ENCODE peak calls at places on chromosomes 2 and 18, in nine cellular contexts. S, C, Y, X, Q, D, Z, O and H are unnamed samples.

GRCh38 chr2:25323042-25323514 is 18.6 kb downstream of the DNMT3A start:
- DNase-seq in S (peak; percentile 98), C (no peak), Y (peak; percentile 58), X (no peak), Q (peak; percentile 31), D (peak; percentile 35), Z (no peak), O (no peak), H (no peak)

GRCh38 chr2:169877406-169877805 is 50.2 kb downstream of the UBR3 start:
- DNase-seq in S (no peak), C (no peak), Y (peak; percentile 72), X (no peak), Q (peak; percentile 63), D (peak; percentile 31), Z (no peak), O (no peak), H (no peak)

GRCh38 chr2:179354739-179355537 is 90.3 kb upstream of the SESTD1 start:
- DNase-seq in S (no peak), C (no peak), Y (peak; percentile 55), X (no peak), Q (no peak), D (peak; percentile 32), Z (no peak), O (no peak), H (no peak)

GRCh38 chr2:56132138-56132537 is 51.7 kb upstream of the CCDC85A start:
- DNase-seq in S (no peak), C (no peak), Y (peak; percentile 76), X (no peak), Q (peak; percentile 72), D (peak; percentile 53), Z (peak; percentile 10), O (no peak), H (no peak)

GRCh38 chr2:67485431-67485830 is 88.3 kb downstream of the ETAA1 start:
- DNase-seq in S (no peak), C (no peak), Y (peak; percentile 41), X (no peak), Q (peak; percentile 50), D (no peak), Z (no peak), O (no peak), H (no peak)

GRCh38 chr18:10252494-10252893 is 201.9 kb upstream of the APCDD1 start:
- DNase-seq in S (no peak), C (no peak), Y (no peak), X (no peak), Q (no peak), D (no peak), Z (no peak), O (no peak), H (no peak)

GRCh38 chr2:8753609-8754008 is 71.8 kb downstream of the ID2 start:
- DNase-seq in S (no peak), C (no peak), Y (peak; percentile 19), X (no peak), Q (no peak), D (no peak), Z (no peak), O (no peak), H (no peak)

GRCh38 chr18:75208055-75208835 is 694 bp downstream of the PTGR3 start:
- DNase-seq in S (peak; percentile 74), C (peak; percentile 58), Y (peak; percentile 67), X (peak; percentile 44), Q (peak; percentile 67), D (peak; percentile 52), Z (no peak), O (peak; percentile 52), H (peak; percentile 77)

GRCh38 chr2:218398437-218399390 is 954 bp upstream of the CTDSP1 start:
- DNase-seq in S (peak; percentile 92), C (peak; percentile 87), Y (peak; percentile 57), X (peak; percentile 69), Q (peak; percentile 87), D (peak; percentile 48), Z (no peak), O (peak; percentile 88), H (peak; percentile 91)

GRCh38 chr2:176109226-176109954 is 2.3 kb downstream of the HOXD11 start:
- DNase-seq in S (peak; percentile 38), C (no peak), Y (no peak), X (no peak), Q (no peak), D (no peak), Z (no peak), O (no peak), H (no peak)

GRCh38 chr2:3423492-3424170 is 44.1 kb downstream of the TRAPPC12 start:
- DNase-seq in S (peak; percentile 92), C (peak; percentile 57), Y (peak; percentile 67), X (peak; percentile 89), Q (peak; percentile 61), D (peak; percentile 52), Z (no peak), O (peak; percentile 80), H (no peak)

GRCh38 chr2:241563571-241563980 is 5.0 kb downstream of the BOK start:
- DNase-seq in S (no peak), C (no peak), Y (no peak), X (no peak), Q (no peak), D (no peak), Z (no peak), O (no peak), H (peak; percentile 56)

GRCh38 chr18:58316943-58317342 is 272.9 kb downstream of the NEDD4L start:
- DNase-seq in S (no peak), C (no peak), Y (peak; percentile 33), X (no peak), Q (no peak), D (no peak), Z (no peak), O (no peak), H (no peak)

GRCh38 chr2:8728305-8729015 is 46.6 kb downstream of the ID2 start:
- DNase-seq in S (no peak), C (no peak), Y (no peak), X (no peak), Q (no peak), D (no peak), Z (no peak), O (no peak), H (no peak)

GRCh38 chr2:104976603-104977120 is 61.2 kb upstream of the MRPS9 start:
- DNase-seq in S (peak; percentile 68), C (no peak), Y (no peak), X (no peak), Q (no peak), D (no peak), Z (no peak), O (no peak), H (no peak)

GRCh38 chr18:52536039-52536438 is 196.0 kb downstream of the DCC start:
- DNase-seq in S (no peak), C (no peak), Y (no peak), X (no peak), Q (no peak), D (no peak), Z (no peak), O (no peak), H (no peak)

GRCh38 chr2:169229590-169229989 is 132.7 kb downstream of the LRP2 start:
- DNase-seq in S (no peak), C (no peak), Y (no peak), X (no peak), Q (no peak), D (no peak), Z (no peak), O (no peak), H (no peak)

GRCh38 chr2:924701-925100 is 25.9 kb upstream of the SNTG2 start:
- DNase-seq in S (no peak), C (no peak), Y (no peak), X (no peak), Q (no peak), D (no peak), Z (no peak), O (no peak), H (no peak)

GRCh38 chr2:45000921-45001628 is 8.2 kb downstream of the SIX2 start:
- DNase-seq in S (peak; percentile 77), C (no peak), Y (peak; percentile 37), X (no peak), Q (peak; percentile 51), D (no peak), Z (no peak), O (no peak), H (no peak)

DNA sequence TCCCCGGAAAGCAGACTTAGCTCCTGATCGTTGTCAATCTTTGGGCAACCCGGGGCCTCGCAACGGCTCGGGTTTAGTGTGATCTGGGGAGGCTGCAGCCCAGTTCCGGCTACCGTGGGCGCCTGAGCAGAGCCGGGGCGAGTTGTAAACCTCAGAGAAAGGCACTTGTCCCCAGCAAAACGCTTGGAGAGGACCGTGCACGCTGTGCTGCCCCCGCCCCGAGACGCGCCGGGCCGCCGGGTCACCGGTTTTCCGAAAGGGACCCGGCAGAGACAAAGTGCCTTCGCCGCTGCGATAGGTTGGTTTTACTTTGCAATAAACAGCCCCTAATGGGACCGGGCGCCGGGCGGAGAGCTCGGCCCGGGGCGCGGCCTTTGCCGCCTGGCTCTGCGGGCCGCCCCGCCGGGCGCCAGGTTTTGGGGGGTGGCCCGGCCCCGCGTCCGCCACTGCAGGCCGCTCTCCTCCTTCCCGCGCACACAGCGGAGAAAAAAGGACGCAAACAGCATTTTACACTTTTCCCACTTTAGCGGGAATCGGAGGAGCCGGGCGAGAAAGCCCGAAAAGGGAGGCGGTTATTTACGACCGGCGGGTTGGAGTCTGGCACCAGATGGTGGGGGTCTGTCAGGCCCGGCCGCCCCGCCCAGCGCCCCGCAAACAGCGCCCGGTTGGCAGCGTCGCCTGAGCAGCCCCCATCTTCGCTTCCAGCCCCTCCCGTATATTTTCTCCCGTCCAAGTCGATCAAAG is 136.0 kb downstream of the INSIG2 start:
- DNase-seq in S (peak; percentile 76), C (no peak), Y (no peak), X (no peak), Q (peak; percentile 8), D (no peak), Z (no peak), O (no peak), H (no peak)
- H3K4me3 ChIP-seq in S (peak overlapping the region; percentile 51), C (peak overlapping the region; percentile 31), Y (peak overlapping the region; percentile 43), X (no peak overlapping the region), Q (peak overlapping the region; percentile 28), D (peak overlapping the region; percentile 37), Z (peak overlapping the region; percentile 45), O (peak overlapping the region; percentile 51), H (peak overlapping the region; percentile 52)

GRCh38 chr2:149585317-149585885 is 2.2 kb downstream of the MMADHC start:
- DNase-seq in S (no peak), C (no peak), Y (no peak), X (no peak), Q (no peak), D (no peak), Z (no peak), O (no peak), H (no peak)
- H3K4me3 ChIP-seq in S (no peak overlapping the region), C (no peak overlapping the region), Y (peak overlapping the region; percentile 90), X (no peak overlapping the region), Q (peak overlapping the region; percentile 76), D (no peak overlapping the region), Z (no peak overlapping the region), O (peak overlapping the region; percentile 53), H (no peak overlapping the region)

GRCh38 chr2:64819774-64820688 is 166.3 kb upstream of the SERTAD2 start:
- DNase-seq in S (no peak), C (no peak), Y (no peak), X (no peak), Q (no peak), D (peak; percentile 33), Z (no peak), O (no peak), H (no peak)
- H3K4me3 ChIP-seq in S (no peak overlapping the region), C (no peak overlapping the region), Y (no peak overlapping the region), X (no peak overlapping the region), Q (no peak overlapping the region), D (no peak overlapping the region), Z (no peak overlapping the region), O (no peak overlapping the region), H (no peak overlapping the region)

GRCh38 chr2:192579965-192580700 is 385.4 kb upstream of the TMEFF2 start:
- DNase-seq in S (no peak), C (no peak), Y (no peak), X (no peak), Q (no peak), D (no peak), Z (no peak), O (no peak), H (no peak)

GRCh38 chr2:192585418-192585817 is 390.7 kb upstream of the TMEFF2 start:
- DNase-seq in S (no peak), C (no peak), Y (no peak), X (no peak), Q (no peak), D (no peak), Z (no peak), O (no peak), H (no peak)
- H3K4me3 ChIP-seq in S (no peak overlapping the region), C (no peak overlapping the region), Y (no peak overlapping the region), X (no peak overlapping the region), Q (no peak overlapping the region), D (no peak overlapping the region), Z (no peak overlapping the region), O (no peak overlapping the region), H (no peak overlapping the region)